ENCODE peak calls at places on chromosomes 12 and 14, in five cellular contexts. Q is NCI-H774; G is stimulated activated CD8-positive, alpha-beta memory T cell treated with anti-CD3 and anti-CD28 coated beads, Interleukin-7, amount 100 ng/mL, for 1 hour; D is fibroblast of lung; A is NCI-H2081. O is an unnamed sample.

GRCh38 chr14:69010632-69011031 is 31.5 kb upstream of the ACTN1 start:
- DNase-seq in Q (no peak), G (no peak), D (no peak), A (no peak), O (no peak)

GRCh38 chr12:121279507-121279915 is 17.0 kb downstream of the CAMKK2 start:
- DNase-seq in Q (no peak), G (no peak), D (peak), A (no peak), O (no peak)

GRCh38 chr12:96907681-96908163 is 665 bp downstream of the NEDD1 start:
- DNase-seq in Q (no peak), G (no peak), D (peak), A (peak), O (no peak)

GRCh38 chr14:103001226-103001625 is 56.1 kb downstream of the CDC42BPB start:
- DNase-seq in Q (no peak), G (no peak), D (no peak), A (no peak), O (no peak)

GRCh38 chr12:49041881-49042484 is 18.6 kb downstream of the KMT2D start:
- DNase-seq in Q (no peak), G (no peak), D (no peak), A (no peak), O (no peak)

GRCh38 chr14:101458536-101459391 is 102.5 kb upstream of the DIO3 start:
- DNase-seq in Q (no peak), G (no peak), D (no peak), A (no peak), O (no peak)

GRCh38 chr14:102279688-102280348 is 25.1 kb downstream of the MOK start:
- DNase-seq in Q (no peak), G (no peak), D (peak), A (no peak), O (peak)

GRCh38 chr14:73365727-73366126 is 92.6 kb downstream of the NUMB start:
- DNase-seq in Q (no peak), G (no peak), D (peak), A (no peak), O (no peak)

GRCh38 chr14:105330491-105330895 is 15.9 kb downstream of the PACS2 start:
- DNase-seq in Q (no peak), G (no peak), D (peak), A (peak), O (peak)

GRCh38 chr14:102606296-102606695 is 13.8 kb downstream of the RCOR1 start:
- DNase-seq in Q (no peak), G (no peak), D (no peak), A (no peak), O (no peak)

GRCh38 chr14:20413785-20414117 is 450 bp upstream of the TEP1 start:
- DNase-seq in Q (no peak), G (no peak), D (no peak), A (no peak), O (no peak)

GRCh38 chr14:32330356-32331226 is 1.5 kb downstream of the AKAP6 start:
- DNase-seq in Q (peak), G (no peak), D (no peak), A (no peak), O (no peak)

GRCh38 chr12:9798008-9798619 is 29.2 kb upstream of the KLRF1 start:
- DNase-seq in Q (peak), G (peak), D (peak), A (no peak), O (peak)

GRCh38 chr14:69878251-69878650 is 965 bp upstream of the SMOC1 start:
- DNase-seq in Q (no peak), G (no peak), D (no peak), A (no peak), O (no peak)

GRCh38 chr12:23795494-23795893 is 154.0 kb downstream of the SOX5 start:
- DNase-seq in Q (peak), G (no peak), D (no peak), A (no peak), O (no peak)

GRCh38 chr12:117552971-117553370 is 191.5 kb upstream of the NOS1 start:
- DNase-seq in Q (no peak), G (no peak), D (no peak), A (peak), O (no peak)

GRCh38 chr12:45914090-45914489 is 76.3 kb downstream of the SCAF11 start:
- DNase-seq in Q (no peak), G (no peak), D (peak), A (no peak), O (no peak)

GRCh38 chr14:51644215-51644969 is 7.3 kb upstream of the FRMD6 start:
- DNase-seq in Q (no peak), G (no peak), D (peak), A (no peak), O (no peak)

GRCh38 chr14:51444381-51445000 is 204.4 kb downstream of the TMX1 start:
- DNase-seq in Q (no peak), G (no peak), D (peak), A (no peak), O (no peak)

GRCh38 chr12:75656650-75657049 is 145.2 kb upstream of the KRR1 start:
- DNase-seq in Q (no peak), G (no peak), D (peak), A (no peak), O (peak)

GRCh38 chr14:52078721-52079120 is 9.9 kb upstream of the NID2 start:
- DNase-seq in Q (no peak), G (no peak), D (no peak), A (no peak), O (no peak)

GRCh38 chr12:991350-992278 is 591 bp downstream of the ERC1 start:
- DNase-seq in Q (peak), G (peak), D (no peak), A (peak), O (no peak)

GRCh38 chr14:34713681-34714319 is 593 bp downstream of the CFL2 start:
- DNase-seq in Q (no peak), G (no peak), D (peak), A (peak), O (peak)

GRCh38 chr12:7877421-7877820 is 4.7 kb upstream of the SLC2A14 start:
- DNase-seq in Q (no peak), G (no peak), D (no peak), A (no peak), O (no peak)